ENCODE peak calls at places on chromosomes 12 and 14, in five cellular contexts. B is GM19239, M is brain microvascular endothelial cell, H is T follicular helper cell, C is mucosa of descending colon. U is an unnamed sample.

GRCh38 chr12:116604883-116605641 is 45.9 kb downstream of the MAP1LC3B2 start:
- DNase-seq in B (no peak), M (no peak), H (no peak), C (no peak), U (no peak)

GRCh38 chr14:68728342-68729106 is 64.3 kb downstream of the ZFP36L1 start:
- DNase-seq in B (no peak), M (no peak), H (no peak), C (no peak), U (no peak)

GRCh38 chr14:102250636-102251035 is 54.3 kb downstream of the MOK start:
- DNase-seq in B (no peak), M (no peak), H (no peak), C (no peak), U (no peak)

GRCh38 chr14:78029471-78030372 is 140.5 kb upstream of the NRXN3 start:
- DNase-seq in B (no peak), M (no peak), H (no peak), C (no peak), U (no peak)

GRCh38 chr14:26841920-26842741 is 244.3 kb upstream of the NOVA1 start:
- DNase-seq in B (no peak), M (peak), H (no peak), C (no peak), U (no peak)

GRCh38 chr12:93002278-93003054 is 73.4 kb upstream of the EEA1 start:
- DNase-seq in B (no peak), M (peak), H (no peak), C (no peak), U (no peak)

GRCh38 chr14:73785834-73786631 is 65.6 kb upstream of the PTGR2 start:
- DNase-seq in B (no peak), M (peak), H (peak), C (peak), U (no peak)

GRCh38 chr12:89453121-89453520 is 71.5 kb downstream of the GALNT4 start:
- DNase-seq in B (no peak), M (no peak), H (no peak), C (no peak), U (no peak)

GRCh38 chr12:53170876-53171724 is 9.4 kb upstream of the ZNF740 start:
- DNase-seq in B (no peak), M (no peak), H (no peak), C (no peak), U (no peak)

GRCh38 chr12:12327802-12328201 is 22.2 kb downstream of the MANSC1 start:
- DNase-seq in B (peak), M (peak), H (no peak), C (no peak), U (peak)

GRCh38 chr12:39972119-39972518 is 133.8 kb downstream of the SLC2A13 start:
- DNase-seq in B (no peak), M (no peak), H (no peak), C (no peak), U (no peak)

GRCh38 chr12:106282457-106283097 is 20.0 kb upstream of the TCP11L2 start:
- DNase-seq in B (no peak), M (peak), H (peak), C (no peak), U (no peak)

GRCh38 chr12:119258149-119258548 is 76.4 kb upstream of the CCDC60 start:
- DNase-seq in B (no peak), M (no peak), H (no peak), C (no peak), U (no peak)

GRCh38 chr14:38205949-38206665 is 1.6 kb upstream of the SSTR1 start:
- DNase-seq in B (no peak), M (no peak), H (no peak), C (no peak), U (no peak)

GRCh38 chr14:50620341-50620740 is 47.8 kb downstream of the SAV1 start:
- DNase-seq in B (no peak), M (peak), H (no peak), C (no peak), U (no peak)

GRCh38 chr14:105305350-105305749 is 4.5 kb upstream of the BRF1 start:
- DNase-seq in B (no peak), M (no peak), H (no peak), C (no peak), U (no peak)

GRCh38 chr14:95255487-95255886 is 64.2 kb downstream of the CLMN start:
- DNase-seq in B (no peak), M (peak), H (no peak), C (peak), U (no peak)

GRCh38 chr12:12016284-12017100 is 54.2 kb upstream of the BCL2L14 start:
- DNase-seq in B (no peak), M (no peak), H (no peak), C (no peak), U (no peak)

GRCh38 chr14:58887931-58888330 is 250.2 kb downstream of the DACT1 start:
- DNase-seq in B (no peak), M (no peak), H (no peak), C (no peak), U (no peak)

GRCh38 chr14:69323266-69323966 is 63.5 kb downstream of the GALNT16 start:
- DNase-seq in B (no peak), M (no peak), H (no peak), C (no peak), U (no peak)

GRCh38 chr12:62297321-62297720 is 37.1 kb downstream of the USP15 start:
- DNase-seq in B (no peak), M (no peak), H (no peak), C (no peak), U (no peak)

GRCh38 chr12:89949457-89950195 is 241.0 kb upstream of the ATP2B1 start:
- DNase-seq in B (peak), M (peak), H (peak), C (no peak), U (peak)

GRCh38 chr14:54610051-54610977 is 43.4 kb downstream of the SAMD4A start:
- DNase-seq in B (no peak), M (peak), H (no peak), C (no peak), U (no peak)

GRCh38 chr12:69497308-69498026 is 27.3 kb downstream of the FRS2 start:
- DNase-seq in B (peak), M (no peak), H (no peak), C (no peak), U (peak)

U was measured in GM12878.